ENCODE peak calls at places on chromosomes 2 and 18, in four cellular contexts. A is psoas muscle, J is cardiac fibroblast, G is OCI-LY7. S is an unnamed sample.

GRCh38 chr18:78156466-78156865 is 823.2 kb upstream of the SALL3 start:
- DNase-seq in A (no peak), J (no peak), G (no peak), S (no peak)

GRCh38 chr18:9177047-9177446 is 40.5 kb downstream of the ANKRD12 start:
- DNase-seq in A (no peak), J (no peak), G (no peak), S (no peak)

GRCh38 chr2:24818721-24819167 is 25.5 kb downstream of the CENPO start:
- DNase-seq in A (peak; percentile 19), J (peak; percentile 42), G (no peak), S (no peak)

GRCh38 chr2:43110442-43110871 is 115.9 kb downstream of the ZFP36L2 start:
- DNase-seq in A (no peak), J (peak; percentile 92), G (no peak), S (no peak)

GRCh38 chr2:234308073-234308813 is 188.6 kb downstream of the ARL4C start:
- DNase-seq in A (no peak), J (no peak), G (no peak), S (no peak)

GRCh38 chr2:226256237-226256636 is 543.4 kb downstream of the IRS1 start:
- DNase-seq in A (no peak), J (peak; percentile 12), G (no peak), S (peak; percentile 68)

GRCh38 chr18:22466608-22467390 is 49.1 kb upstream of the CTAGE1 start:
- DNase-seq in A (no peak), J (peak; percentile 73), G (no peak), S (peak; percentile 94)

GRCh38 chr2:24971550-24972314 is at the start of gene DNAJC27:
- DNase-seq in A (peak; percentile 99), J (peak; percentile 99), G (peak; percentile 97), S (peak; percentile 98)

GRCh38 chr18:3998698-3999333 is 456.3 kb downstream of the DLGAP1 start:
- DNase-seq in A (no peak), J (peak; percentile 70), G (peak; percentile 73), S (peak; percentile 50)

GRCh38 chr2:115160523-115161521 is 718.4 kb downstream of the DPP10 start:
- DNase-seq in A (peak; percentile 36), J (no peak), G (no peak), S (no peak)

GRCh38 chr2:64996914-64997313 is 7.7 kb downstream of the SLC1A4 start:
- DNase-seq in A (no peak), J (no peak), G (no peak), S (no peak)

GRCh38 chr2:9170458-9171130 is 36.0 kb upstream of the ASAP2 start:
- DNase-seq in A (no peak), J (no peak), G (no peak), S (peak; percentile 69)

GRCh38 chr2:9179572-9180201 is 26.9 kb upstream of the ASAP2 start:
- DNase-seq in A (no peak), J (peak; percentile 93), G (no peak), S (peak; percentile 97)

GRCh38 chr2:9178110-9178904 is 28.3 kb upstream of the ASAP2 start:
- DNase-seq in A (no peak), J (no peak), G (peak; percentile 56), S (peak; percentile 81)

GRCh38 chr2:9178905-9179571 is 27.6 kb upstream of the ASAP2 start:
- DNase-seq in A (peak; percentile 58), J (peak; percentile 90), G (peak; percentile 83), S (peak; percentile 94)

GRCh38 chr2:9174771-9175441 is 31.7 kb upstream of the ASAP2 start:
- DNase-seq in A (no peak), J (peak; percentile 55), G (peak; percentile 45), S (peak; percentile 73)
- H3K4me3 ChIP-seq in A (no peak overlapping the region), J (no peak overlapping the region), G (no peak overlapping the region), S (no peak overlapping the region)

GRCh38 chr2:202870431-202871160 is 970 bp downstream of the ICA1L start:
- DNase-seq in A (peak; percentile 78), J (peak; percentile 61), G (peak; percentile 78), S (peak; percentile 80)
- TF ChIP-seq CTCF in A (peak; percentile 14), J (peak; percentile 54), G (peak; percentile 85), S (peak; percentile 66)

DNA sequence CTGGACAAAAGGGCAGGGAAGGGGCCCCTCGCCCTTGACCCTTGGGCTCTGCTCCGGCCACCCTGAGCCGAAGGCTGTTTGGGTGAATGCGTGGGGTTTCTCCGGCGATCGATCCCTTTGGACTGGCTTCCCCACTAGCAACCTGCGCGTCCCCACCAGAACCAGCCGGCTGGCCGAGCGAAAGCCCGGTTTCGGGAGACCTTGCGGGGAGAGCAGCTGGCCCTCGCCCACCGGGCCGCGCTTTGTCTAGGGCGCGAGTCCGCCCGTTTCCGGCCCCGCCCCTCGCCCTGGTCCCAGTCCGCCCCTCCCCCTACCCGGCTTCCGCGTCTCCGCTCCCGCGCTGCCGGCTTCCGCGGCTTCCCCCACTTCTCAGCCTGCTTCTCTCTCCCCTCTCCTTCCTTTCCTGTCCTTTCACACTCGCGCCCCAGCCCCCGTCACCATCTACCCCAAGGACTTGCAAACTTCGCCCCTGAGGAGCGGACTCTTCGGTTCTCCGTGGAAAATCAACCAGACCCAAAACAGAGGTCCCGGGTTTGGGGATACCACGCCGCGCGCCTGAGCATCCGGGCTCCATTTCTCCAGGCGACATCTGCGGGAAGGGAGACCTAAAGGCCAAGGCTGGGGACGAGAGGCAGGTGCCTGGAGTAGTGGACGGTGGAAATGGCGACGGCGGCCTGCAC is 48.0 kb upstream of the ATP6V1B1 start:
- DNase-seq in A (peak; percentile 65), J (no peak), G (no peak), S (no peak)
- H3K4me3 ChIP-seq in A (peak overlapping the region; percentile 66), J (peak overlapping the region; percentile 40), G (no peak overlapping the region), S (no peak overlapping the region)

GRCh38 chr2:239671471-239671870 is 270.7 kb upstream of the HDAC4 start:
- DNase-seq in A (no peak), J (no peak), G (no peak), S (no peak)

GRCh38 chr2:239671916-239672849 is 271.4 kb upstream of the HDAC4 start:
- DNase-seq in A (no peak), J (no peak), G (no peak), S (no peak)

GRCh38 chr2:239674101-239674980 is 273.5 kb upstream of the HDAC4 start:
- DNase-seq in A (no peak), J (no peak), G (no peak), S (no peak)

GRCh38 chr2:239674981-239675855 is 274.4 kb upstream of the HDAC4 start:
- DNase-seq in A (no peak), J (no peak), G (no peak), S (no peak)

DNA sequence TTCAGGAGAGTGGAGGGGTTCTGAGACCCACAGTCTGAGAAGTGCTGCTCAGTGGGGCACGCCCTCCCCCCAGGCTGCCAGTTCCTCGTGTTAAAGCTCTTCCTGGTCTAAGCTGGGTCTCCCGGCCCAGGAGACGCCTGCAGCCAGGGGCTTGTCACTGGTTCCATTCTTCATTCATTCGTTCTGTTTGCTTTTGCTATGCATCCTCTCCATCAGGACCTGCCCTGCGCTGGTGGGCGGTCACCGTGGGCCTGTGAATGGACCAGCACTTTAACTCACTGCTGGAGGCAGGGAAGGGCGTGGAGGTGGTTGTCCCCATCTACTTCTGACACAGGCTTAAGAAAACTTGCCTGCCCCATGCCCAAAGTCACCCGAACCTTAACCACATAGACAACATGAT is 272.8 kb upstream of the HDAC4 start:
- DNase-seq in A (no peak), J (no peak), G (no peak), S (no peak)
- TF ChIP-seq CTCF in A (no peak), J (no peak), G (no peak), S (no peak)

GRCh38 chr2:216774620-216775019 is 79.3 kb upstream of the IGFBP5 start:
- DNase-seq in A (peak; percentile 93), J (peak; percentile 70), G (no peak), S (no peak)
- H3K4me3 ChIP-seq in A (peak overlapping the region; percentile 37), J (no peak overlapping the region), G (no peak overlapping the region), S (no peak overlapping the region)

GRCh38 chr2:55418512-55419235 is 982 bp downstream of the CCDC88A start:
- DNase-seq in A (no peak), J (no peak), G (peak; percentile 37), S (peak; percentile 8)

GRCh38 chr2:55419236-55419513 is 481 bp downstream of the CCDC88A start:
- DNase-seq in A (peak; percentile 57), J (peak; percentile 42), G (no peak), S (peak; percentile 33)

GRCh38 chr2:55420244-55420713 is 623 bp upstream of the CCDC88A start:
- DNase-seq in A (no peak), J (no peak), G (no peak), S (peak; percentile 27)

GRCh38 chr2:55420901-55421300 is 1.2 kb upstream of the CCDC88A start:
- DNase-seq in A (no peak), J (no peak), G (peak; percentile 57), S (no peak)

DNA sequence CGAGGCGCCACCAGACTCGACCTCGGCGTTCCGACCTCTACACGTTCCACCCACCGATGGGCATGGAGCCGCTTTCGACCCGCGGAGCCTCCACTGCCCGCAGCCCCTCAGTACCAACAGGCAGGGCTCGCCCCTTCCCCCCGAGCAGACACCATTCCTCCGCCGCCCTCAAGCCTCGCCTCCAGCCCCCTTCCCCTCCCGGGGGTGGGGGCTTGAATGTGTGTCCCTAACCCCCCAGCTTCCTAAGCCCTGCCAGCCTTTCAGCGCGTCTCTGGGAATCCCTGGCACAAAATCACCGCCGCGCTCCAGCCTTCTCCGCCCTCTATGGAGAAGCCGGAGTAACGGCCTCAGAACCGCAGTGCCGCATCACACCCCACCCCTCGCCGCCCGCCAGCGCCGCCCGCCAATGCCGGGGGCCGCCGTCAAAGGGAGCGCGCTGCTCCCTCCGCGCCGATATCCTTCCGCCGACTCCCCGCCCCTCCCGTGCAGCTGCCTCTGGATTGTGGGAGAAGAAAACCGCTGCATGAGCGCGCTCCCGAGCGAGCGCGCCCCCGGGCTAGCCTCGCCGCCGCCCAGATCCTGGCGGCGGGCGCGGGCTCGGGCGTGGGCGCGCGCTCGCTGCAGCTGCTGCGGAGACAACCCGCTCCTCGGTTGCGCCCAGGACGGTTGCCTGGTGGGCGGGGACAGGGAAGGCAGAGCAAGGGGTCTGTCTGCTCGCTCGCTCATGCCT is at the start of gene CCDC88A:
- DNase-seq in A (peak; percentile 98), J (peak; percentile 100), G (peak; percentile 96), S (peak; percentile 99)
- TF ChIP-seq CTCF in A (peak; percentile 30), J (peak; percentile 25), G (peak; percentile 41), S (no peak)

DNA sequence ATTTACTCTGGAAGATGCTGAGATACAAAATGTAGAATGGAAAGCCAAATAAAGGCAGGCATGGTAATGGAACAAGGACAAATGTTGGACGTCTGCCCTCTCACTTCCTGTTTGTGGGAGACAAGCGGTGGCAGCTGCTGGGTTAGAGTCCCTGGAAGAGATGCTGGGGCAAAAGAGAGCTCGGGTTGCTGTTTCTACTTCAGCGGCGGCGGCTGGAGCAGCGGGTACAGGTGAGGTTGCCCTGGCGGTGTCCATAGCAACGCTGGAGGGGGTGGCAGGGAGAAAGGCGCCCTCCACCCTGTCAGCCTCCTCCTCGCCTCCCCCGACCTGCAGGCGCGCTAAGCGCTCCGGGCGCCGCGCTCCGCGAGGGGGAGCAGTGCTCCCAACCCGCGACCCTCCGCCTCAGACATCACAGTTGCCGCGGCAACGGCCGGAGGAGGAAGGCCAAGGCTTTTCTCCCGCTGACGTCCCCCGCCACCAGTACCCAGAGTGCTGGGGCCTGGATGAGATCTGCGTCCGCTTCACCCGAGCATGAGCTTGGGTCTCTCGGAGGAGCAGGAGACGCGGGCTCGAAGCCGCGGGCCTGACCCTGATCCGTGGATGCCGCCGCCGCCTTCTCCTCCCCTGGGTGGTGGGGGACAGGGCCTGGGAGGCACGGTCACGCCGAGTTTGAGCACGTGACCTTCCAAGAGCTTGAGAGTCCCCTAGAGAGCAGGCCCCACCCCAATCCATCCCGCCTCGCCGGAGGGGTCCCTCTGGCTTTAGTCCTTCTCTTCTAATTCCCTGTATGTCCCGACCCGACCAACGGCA is 65.6 kb downstream of the NOL4 start:
- DNase-seq in A (peak; percentile 48), J (peak; percentile 16), G (no peak), S (peak; percentile 0)
- H3K4me3 ChIP-seq in A (peak overlapping the region; percentile 51), J (peak overlapping the region; percentile 33), G (no peak overlapping the region), S (no peak overlapping the region)